ENCODE peak calls at places on chromosomes 16 and 17, in five cellular contexts. E, J, Z, G and K are unnamed samples.

GRCh38 chr17:77631307-77631706 is 327.2 kb upstream of the TNRC6C start:
- DNase-seq in J (no peak), E (no peak), Z (no peak), G (no peak), K (no peak)

GRCh38 chr16:81466351-81466960 is 21.8 kb downstream of the CMIP start:
- DNase-seq in E (no peak), G (no peak), Z (no peak), J (no peak), K (no peak)

GRCh38 chr17:43766413-43767052 is 7.9 kb upstream of the SOST start:
- DNase-seq in E (no peak), Z (peak), G (peak), J (peak), K (peak)

GRCh38 chr16:47258874-47259461 is 115.2 kb upstream of the NETO2 start:
- DNase-seq in J (no peak), E (peak), G (no peak), Z (no peak), K (no peak)

GRCh38 chr17:42288078-42288984 is at the start of gene STAT5A:
- DNase-seq in J (peak), E (peak), G (peak), Z (peak), K (peak)

GRCh38 chr16:914453-914852 is 56.3 kb downstream of the LMF1 start:
- DNase-seq in J (no peak), G (no peak), Z (no peak), E (no peak), K (no peak)

GRCh38 chr16:86772671-86773338 is 194.5 kb downstream of the FOXL1 start:
- DNase-seq in E (peak), Z (no peak), G (no peak), J (no peak), K (no peak)

GRCh38 chr16:77409311-77409710 is 25.5 kb downstream of the ADAMTS18 start:
- DNase-seq in E (no peak), J (no peak), G (no peak), Z (no peak), K (no peak)

GRCh38 chr17:68378202-68379149 is 78.8 kb downstream of the WIPI1 start:
- DNase-seq in E (peak), Z (peak), J (peak), G (peak), K (peak)

GRCh38 chr16:79839450-79839849 is 238.9 kb upstream of the MAF start:
- DNase-seq in J (no peak), G (no peak), E (no peak), Z (no peak), K (no peak)

GRCh38 chr17:74513987-74514631 is 17.2 kb downstream of the CD300LB start:
- DNase-seq in G (no peak), J (peak), Z (peak), E (no peak), K (no peak)

GRCh38 chr17:80884811-80885210 is 106.8 kb upstream of the CHMP6 start:
- DNase-seq in Z (no peak), E (no peak), G (peak), J (no peak), K (no peak)

GRCh38 chr17:62827722-62828498 is 19.8 kb upstream of the MARCHF10 start:
- DNase-seq in E (no peak), Z (no peak), J (no peak), G (no peak), K (no peak)

GRCh38 chr17:32792207-32792606 is 84.7 kb downstream of the MYO1D start:
- DNase-seq in Z (no peak), J (no peak), E (no peak), G (no peak), K (no peak)

GRCh38 chr16:81996664-81997529 is 14.4 kb downstream of the SDR42E1 start:
- DNase-seq in E (no peak), J (no peak), Z (no peak), G (no peak), K (no peak)

GRCh38 chr16:14302031-14302398 is 230.9 kb downstream of the MRTFB start:
- DNase-seq in G (peak), Z (peak), E (no peak), J (peak), K (peak)

GRCh38 chr16:17590711-17591654 is 120.2 kb upstream of the XYLT1 start:
- DNase-seq in J (no peak), Z (no peak), E (no peak), G (no peak), K (no peak)

GRCh38 chr17:36136439-36136838 is 32.8 kb downstream of the CCL4 start:
- DNase-seq in E (no peak), J (no peak), G (no peak), Z (no peak), K (no peak)
- H3K27ac ChIP-seq in E (no peak), J (no peak), G (no peak), Z (no peak), K (no peak)

GRCh38 chr17:60594747-60595146 is 5.2 kb upstream of the PPM1D start:
- DNase-seq in G (no peak), Z (no peak), E (no peak), J (no peak), K (no peak)

GRCh38 chr17:60592750-60593149 is 7.2 kb upstream of the PPM1D start:
- DNase-seq in J (no peak), G (no peak), Z (no peak), E (no peak), K (no peak)

GRCh38 chr17:60585887-60586286 is 14.1 kb upstream of the PPM1D start:
- DNase-seq in J (no peak), Z (no peak), E (no peak), G (no peak), K (no peak)

GRCh38 chr17:60586288-60586974 is 13.6 kb upstream of the PPM1D start:
- DNase-seq in E (no peak), Z (no peak), G (no peak), J (no peak), K (no peak)

DNA sequence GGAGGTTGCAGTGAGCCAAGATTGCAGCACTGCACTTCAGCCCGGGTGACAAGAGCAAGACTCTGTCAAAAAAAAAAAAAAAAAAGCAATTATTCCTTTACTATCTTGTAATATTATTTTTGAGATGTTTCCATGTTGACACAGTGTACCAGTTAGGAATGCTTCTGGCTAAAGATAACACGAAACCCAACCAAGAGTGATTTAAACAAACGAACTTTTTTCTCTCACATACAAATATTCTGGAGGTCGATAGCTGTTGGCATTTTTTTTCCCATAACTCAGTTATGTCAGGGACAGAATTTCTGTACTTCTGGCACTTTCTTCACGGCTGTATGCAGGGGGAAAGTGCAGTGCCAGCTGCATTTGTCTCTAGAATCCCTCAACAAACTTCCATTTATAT is 9.9 kb upstream of the PPM1D start:
- DNase-seq in J (no peak), E (no peak), G (no peak), Z (no peak), K (no peak)
- H3K27ac ChIP-seq in J (no peak), E (no peak), G (no peak), Z (no peak), K (no peak)

GRCh38 chr17:40109471-40109824 is 9.1 kb upstream of the NR1D1 start:
- DNase-seq in J (no peak), G (no peak), E (no peak), Z (peak), K (no peak)
- H3K27ac ChIP-seq in J (peak), G (peak), E (no peak), Z (peak), K (peak)

DNA sequence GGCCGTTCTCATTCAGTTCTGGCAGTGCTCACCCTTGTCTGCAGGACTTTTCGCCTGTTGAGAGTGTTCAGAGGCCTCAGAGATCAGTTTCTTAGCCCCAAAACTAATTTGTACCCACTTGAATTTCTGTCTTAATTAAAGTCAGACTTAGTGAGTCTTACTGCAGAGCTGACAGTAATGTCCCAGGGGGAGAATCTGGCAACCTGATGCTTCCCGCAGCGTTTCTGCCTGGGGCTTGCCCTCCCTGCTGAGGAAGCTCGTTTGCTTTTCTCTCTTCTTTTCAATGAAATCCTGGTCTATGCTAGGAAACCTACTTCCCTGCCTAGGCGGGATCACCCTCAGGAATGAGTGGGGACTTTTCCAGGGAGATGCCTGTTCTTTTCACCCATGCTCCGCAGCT is 25.3 kb downstream of the DBNDD1 start:
- DNase-seq in G (no peak), E (no peak), Z (no peak), J (no peak), K (no peak)
- H3K27ac ChIP-seq in G (no peak), E (peak), Z (peak), J (peak), K (no peak)

DNA sequence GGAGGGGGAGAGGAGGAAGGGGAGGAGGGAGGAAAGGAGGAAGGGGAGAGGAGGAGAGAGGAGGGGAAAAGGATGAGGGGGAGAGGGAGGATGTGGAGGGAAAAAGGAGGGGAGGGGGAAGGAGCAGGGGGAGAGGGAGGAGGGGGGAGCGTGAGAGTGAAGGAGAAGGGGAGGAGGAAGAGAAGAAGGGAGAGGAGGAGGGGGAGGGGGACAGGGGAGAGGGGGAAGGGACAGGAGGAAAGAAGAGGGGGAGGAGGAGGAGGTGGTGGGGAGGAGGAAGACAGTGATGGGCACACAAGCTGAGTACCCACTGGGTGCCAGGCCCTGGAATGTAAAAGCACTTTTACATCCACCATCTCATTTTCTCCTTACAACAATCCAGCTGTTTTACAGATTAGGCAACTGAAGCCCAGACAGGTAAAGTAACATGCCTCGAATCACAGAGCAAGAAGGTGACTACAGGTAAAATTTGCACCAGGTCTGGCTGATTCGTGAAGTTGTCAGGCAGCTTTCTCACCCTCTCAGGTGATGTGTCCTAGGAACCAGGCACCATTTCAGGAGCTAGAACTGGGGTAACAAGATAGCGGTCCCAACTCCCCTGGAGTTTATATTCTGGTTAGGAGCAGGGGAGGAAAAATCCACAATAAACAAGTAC is 10.0 kb upstream of the LITAF start:
- DNase-seq in G (no peak), J (no peak), Z (no peak), E (no peak), K (no peak)
- H3K27ac ChIP-seq in G (peak), J (peak), Z (peak), E (no peak), K (no peak)

GRCh38 chr17:49209061-49209571 is 1.3 kb downstream of the GNGT2 start:
- DNase-seq in J (no peak), E (no peak), G (no peak), Z (no peak), K (no peak)
- H3K27ac ChIP-seq in J (peak), E (no peak), G (no peak), Z (peak), K (peak)